ENCODE peak calls at places on chromosome 10, in eight cellular contexts. One of them, this sample, is unnamed.

GRCh38 chr10:128035557-128035973 is 90.7 kb downstream of the MKI67 start:
- DNase-seq in activated CD8-positive, alpha-beta T cell treated with anti-CD3 and anti-CD28 coated beads for 36 hours: peak; percentile 80
- DNase-seq in mesothelial cell of epicardium: no peak
- DNase-seq in PC-3: peak; percentile 49
- DNase-seq in RWPE1: no peak
- DNase-seq in Panc1: peak; percentile 30
- DNase-seq in CD8-positive, alpha-beta T cell: peak; percentile 48
- DNase-seq in B cell: no peak
- DNase-seq in this sample: peak; percentile 77

GRCh38 chr10:48224296-48224695 is 50.2 kb downstream of the FRMPD2 start:
- DNase-seq in PC-3: no peak
- DNase-seq in RWPE1: no peak
- DNase-seq in B cell: no peak
- DNase-seq in mesothelial cell of epicardium: no peak
- DNase-seq in CD8-positive, alpha-beta T cell: no peak
- DNase-seq in activated CD8-positive, alpha-beta T cell treated with anti-CD3 and anti-CD28 coated beads for 36 hours: no peak
- DNase-seq in Panc1: no peak
- DNase-seq in this sample: no peak

GRCh38 chr10:79057481-79058275 is 11.1 kb upstream of the ZMIZ1 start:
- DNase-seq in B cell: peak; percentile 24
- DNase-seq in activated CD8-positive, alpha-beta T cell treated with anti-CD3 and anti-CD28 coated beads for 36 hours: peak; percentile 1
- DNase-seq in PC-3: no peak
- DNase-seq in Panc1: no peak
- DNase-seq in RWPE1: no peak
- DNase-seq in CD8-positive, alpha-beta T cell: no peak
- DNase-seq in mesothelial cell of epicardium: no peak
- DNase-seq in this sample: no peak

GRCh38 chr10:72009430-72010081 is 45.4 kb downstream of the CHST3 start:
- DNase-seq in Panc1: no peak
- DNase-seq in RWPE1: peak; percentile 93
- DNase-seq in activated CD8-positive, alpha-beta T cell treated with anti-CD3 and anti-CD28 coated beads for 36 hours: no peak
- DNase-seq in CD8-positive, alpha-beta T cell: no peak
- DNase-seq in PC-3: no peak
- DNase-seq in B cell: no peak
- DNase-seq in mesothelial cell of epicardium: peak; percentile 46
- DNase-seq in this sample: no peak

GRCh38 chr10:81348003-81348402 is 527.0 kb upstream of the NRG3 start:
- DNase-seq in PC-3: no peak
- DNase-seq in mesothelial cell of epicardium: no peak
- DNase-seq in CD8-positive, alpha-beta T cell: no peak
- DNase-seq in B cell: no peak
- DNase-seq in Panc1: no peak
- DNase-seq in activated CD8-positive, alpha-beta T cell treated with anti-CD3 and anti-CD28 coated beads for 36 hours: no peak
- DNase-seq in RWPE1: no peak
- DNase-seq in this sample: no peak

GRCh38 chr10:100607439-100607838 is 71.7 kb downstream of the HIF1AN start:
- DNase-seq in CD8-positive, alpha-beta T cell: no peak
- DNase-seq in Panc1: no peak
- DNase-seq in RWPE1: no peak
- DNase-seq in activated CD8-positive, alpha-beta T cell treated with anti-CD3 and anti-CD28 coated beads for 36 hours: no peak
- DNase-seq in B cell: no peak
- DNase-seq in mesothelial cell of epicardium: no peak
- DNase-seq in PC-3: no peak
- DNase-seq in this sample: no peak

GRCh38 chr10:112258407-112258806 is 24.8 kb upstream of the TECTB start:
- DNase-seq in activated CD8-positive, alpha-beta T cell treated with anti-CD3 and anti-CD28 coated beads for 36 hours: no peak
- DNase-seq in CD8-positive, alpha-beta T cell: no peak
- DNase-seq in RWPE1: no peak
- DNase-seq in B cell: no peak
- DNase-seq in Panc1: no peak
- DNase-seq in mesothelial cell of epicardium: no peak
- DNase-seq in PC-3: no peak
- DNase-seq in this sample: no peak

GRCh38 chr10:122113161-122113944 is 124.4 kb downstream of the TACC2 start:
- DNase-seq in RWPE1: peak; percentile 84
- DNase-seq in mesothelial cell of epicardium: peak; percentile 41
- DNase-seq in Panc1: no peak
- DNase-seq in B cell: no peak
- DNase-seq in CD8-positive, alpha-beta T cell: no peak
- DNase-seq in PC-3: peak; percentile 67
- DNase-seq in activated CD8-positive, alpha-beta T cell treated with anti-CD3 and anti-CD28 coated beads for 36 hours: peak; percentile 9
- DNase-seq in this sample: peak; percentile 75

GRCh38 chr10:126021833-126022500 is 125.6 kb downstream of the FANK1 start:
- DNase-seq in activated CD8-positive, alpha-beta T cell treated with anti-CD3 and anti-CD28 coated beads for 36 hours: no peak
- DNase-seq in B cell: no peak
- DNase-seq in RWPE1: peak; percentile 31
- DNase-seq in mesothelial cell of epicardium: no peak
- DNase-seq in PC-3: peak; percentile 57
- DNase-seq in CD8-positive, alpha-beta T cell: no peak
- DNase-seq in Panc1: no peak
- DNase-seq in this sample: no peak

GRCh38 chr10:70137927-70138883 is 5.6 kb upstream of the AIFM2 start:
- DNase-seq in Panc1: no peak
- DNase-seq in CD8-positive, alpha-beta T cell: no peak
- DNase-seq in PC-3: peak; percentile 46
- DNase-seq in activated CD8-positive, alpha-beta T cell treated with anti-CD3 and anti-CD28 coated beads for 36 hours: no peak
- DNase-seq in mesothelial cell of epicardium: no peak
- DNase-seq in B cell: no peak
- DNase-seq in RWPE1: peak; percentile 70
- DNase-seq in this sample: no peak

GRCh38 chr10:105102977-105103376 is 461.9 kb downstream of the SORCS3 start:
- DNase-seq in B cell: no peak
- DNase-seq in CD8-positive, alpha-beta T cell: no peak
- DNase-seq in RWPE1: no peak
- DNase-seq in Panc1: no peak
- DNase-seq in PC-3: no peak
- DNase-seq in mesothelial cell of epicardium: no peak
- DNase-seq in activated CD8-positive, alpha-beta T cell treated with anti-CD3 and anti-CD28 coated beads for 36 hours: no peak
- DNase-seq in this sample: no peak

GRCh38 chr10:73017955-73018480 is 63.4 kb upstream of the PLA2G12B start:
- DNase-seq in activated CD8-positive, alpha-beta T cell treated with anti-CD3 and anti-CD28 coated beads for 36 hours: no peak
- DNase-seq in mesothelial cell of epicardium: no peak
- DNase-seq in CD8-positive, alpha-beta T cell: no peak
- DNase-seq in PC-3: no peak
- DNase-seq in Panc1: no peak
- DNase-seq in RWPE1: no peak
- DNase-seq in B cell: no peak
- DNase-seq in this sample: no peak

GRCh38 chr10:114538544-114538906 is 119.5 kb downstream of the ABLIM1 start:
- DNase-seq in PC-3: no peak
- DNase-seq in Panc1: no peak
- DNase-seq in CD8-positive, alpha-beta T cell: peak; percentile 24
- DNase-seq in B cell: no peak
- DNase-seq in RWPE1: no peak
- DNase-seq in activated CD8-positive, alpha-beta T cell treated with anti-CD3 and anti-CD28 coated beads for 36 hours: peak; percentile 84
- DNase-seq in mesothelial cell of epicardium: no peak
- DNase-seq in this sample: no peak

GRCh38 chr10:60896715-60897114 is 47.3 kb downstream of the RHOBTB1 start:
- DNase-seq in PC-3: no peak
- DNase-seq in RWPE1: no peak
- DNase-seq in B cell: no peak
- DNase-seq in CD8-positive, alpha-beta T cell: no peak
- DNase-seq in mesothelial cell of epicardium: no peak
- DNase-seq in Panc1: no peak
- DNase-seq in activated CD8-positive, alpha-beta T cell treated with anti-CD3 and anti-CD28 coated beads for 36 hours: no peak
- DNase-seq in this sample: no peak

DNA sequence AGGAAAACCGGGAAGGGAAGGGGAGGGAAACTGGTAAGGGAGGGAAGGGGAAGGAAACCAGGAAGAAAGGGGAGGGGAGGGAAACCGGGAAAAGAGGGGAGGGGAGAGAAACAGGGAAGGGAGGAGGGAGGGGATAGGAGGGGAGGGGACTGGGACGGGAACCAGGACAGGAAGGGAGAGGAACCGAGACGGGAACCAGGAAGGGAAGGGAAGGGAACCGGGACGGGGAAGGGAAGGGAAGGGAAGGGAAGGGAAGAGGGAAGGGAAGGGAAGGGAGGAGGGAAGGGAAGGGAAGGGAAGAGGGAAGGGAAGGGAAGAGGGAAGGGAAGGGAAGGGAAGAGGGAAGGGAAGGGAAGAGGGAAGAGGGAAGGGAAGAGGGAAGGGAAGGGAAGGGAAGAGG is 13.6 kb downstream of the C10orf67 start:
- DNase-seq in PC-3: no peak
- DNase-seq in mesothelial cell of epicardium: no peak
- DNase-seq in B cell: no peak
- DNase-seq in Panc1: no peak
- DNase-seq in RWPE1: no peak
- DNase-seq in CD8-positive, alpha-beta T cell: no peak
- DNase-seq in activated CD8-positive, alpha-beta T cell treated with anti-CD3 and anti-CD28 coated beads for 36 hours: no peak
- DNase-seq in this sample: no peak
- TF ChIP-seq CTCF in PC-3: no peak
- TF ChIP-seq CTCF in mesothelial cell of epicardium: no peak
- TF ChIP-seq CTCF in B cell: no peak
- TF ChIP-seq CTCF in Panc1: no peak
- TF ChIP-seq CTCF in RWPE1: no peak
- TF ChIP-seq CTCF in CD8-positive, alpha-beta T cell: no peak
- TF ChIP-seq CTCF in activated CD8-positive, alpha-beta T cell treated with anti-CD3 and anti-CD28 coated beads for 36 hours: no peak
- TF ChIP-seq CTCF in this sample: no peak

DNA sequence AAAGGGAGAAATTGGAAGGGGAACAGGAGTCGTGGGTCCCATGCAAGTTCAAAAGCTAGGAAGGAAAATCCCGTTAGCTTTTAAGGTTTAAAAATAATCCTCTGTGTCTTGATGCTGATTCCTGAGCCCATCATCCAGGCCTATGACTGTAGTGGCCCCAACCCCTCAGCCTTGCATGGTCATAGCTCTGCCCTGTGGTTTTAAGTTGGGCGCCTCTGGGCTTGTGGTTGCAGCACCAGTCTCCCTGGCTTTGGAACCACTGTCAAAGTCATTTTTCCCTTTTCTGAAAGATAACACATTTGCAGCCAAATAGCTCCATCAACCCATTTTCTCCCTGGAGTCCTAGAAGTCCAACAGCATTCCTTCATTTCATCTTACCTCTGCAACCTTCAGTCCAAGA is 13.6 kb downstream of the TMEM236 start:
- DNase-seq in CD8-positive, alpha-beta T cell: no peak
- DNase-seq in PC-3: no peak
- DNase-seq in mesothelial cell of epicardium: no peak
- DNase-seq in RWPE1: no peak
- DNase-seq in activated CD8-positive, alpha-beta T cell treated with anti-CD3 and anti-CD28 coated beads for 36 hours: no peak
- DNase-seq in B cell: no peak
- DNase-seq in Panc1: no peak
- DNase-seq in this sample: no peak
- TF ChIP-seq CTCF in CD8-positive, alpha-beta T cell: no peak
- TF ChIP-seq CTCF in PC-3: no peak
- TF ChIP-seq CTCF in mesothelial cell of epicardium: no peak
- TF ChIP-seq CTCF in RWPE1: no peak
- TF ChIP-seq CTCF in activated CD8-positive, alpha-beta T cell treated with anti-CD3 and anti-CD28 coated beads for 36 hours: no peak
- TF ChIP-seq CTCF in B cell: no peak
- TF ChIP-seq CTCF in Panc1: no peak
- TF ChIP-seq CTCF in this sample: no peak

DNA sequence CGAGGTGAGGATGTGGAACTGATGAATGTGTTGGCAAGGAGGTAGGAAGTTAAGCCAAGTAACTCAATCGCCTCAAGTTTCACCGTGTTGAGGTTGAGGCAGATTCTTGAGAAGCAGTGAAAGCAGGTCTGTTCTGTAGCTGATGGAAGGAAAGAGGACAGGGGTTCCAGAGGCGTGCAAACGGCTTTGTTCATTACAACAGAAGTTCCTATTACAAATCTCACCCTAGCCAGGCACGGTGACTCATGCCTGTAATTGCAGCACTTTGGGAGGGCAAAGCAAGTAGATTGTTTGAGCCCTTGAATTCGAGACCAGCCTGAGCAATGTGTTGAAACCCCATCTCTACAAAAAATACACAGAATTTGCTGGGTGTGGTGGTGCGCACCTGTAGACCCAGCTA is 36.9 kb upstream of the PTF1A start:
- DNase-seq in B cell: no peak
- DNase-seq in PC-3: no peak
- DNase-seq in Panc1: no peak
- DNase-seq in mesothelial cell of epicardium: no peak
- DNase-seq in activated CD8-positive, alpha-beta T cell treated with anti-CD3 and anti-CD28 coated beads for 36 hours: no peak
- DNase-seq in RWPE1: no peak
- DNase-seq in CD8-positive, alpha-beta T cell: no peak
- DNase-seq in this sample: no peak
- TF ChIP-seq CTCF in B cell: no peak
- TF ChIP-seq CTCF in PC-3: no peak
- TF ChIP-seq CTCF in Panc1: no peak
- TF ChIP-seq CTCF in mesothelial cell of epicardium: no peak
- TF ChIP-seq CTCF in activated CD8-positive, alpha-beta T cell treated with anti-CD3 and anti-CD28 coated beads for 36 hours: no peak
- TF ChIP-seq CTCF in RWPE1: no peak
- TF ChIP-seq CTCF in CD8-positive, alpha-beta T cell: no peak
- TF ChIP-seq CTCF in this sample: no peak

DNA sequence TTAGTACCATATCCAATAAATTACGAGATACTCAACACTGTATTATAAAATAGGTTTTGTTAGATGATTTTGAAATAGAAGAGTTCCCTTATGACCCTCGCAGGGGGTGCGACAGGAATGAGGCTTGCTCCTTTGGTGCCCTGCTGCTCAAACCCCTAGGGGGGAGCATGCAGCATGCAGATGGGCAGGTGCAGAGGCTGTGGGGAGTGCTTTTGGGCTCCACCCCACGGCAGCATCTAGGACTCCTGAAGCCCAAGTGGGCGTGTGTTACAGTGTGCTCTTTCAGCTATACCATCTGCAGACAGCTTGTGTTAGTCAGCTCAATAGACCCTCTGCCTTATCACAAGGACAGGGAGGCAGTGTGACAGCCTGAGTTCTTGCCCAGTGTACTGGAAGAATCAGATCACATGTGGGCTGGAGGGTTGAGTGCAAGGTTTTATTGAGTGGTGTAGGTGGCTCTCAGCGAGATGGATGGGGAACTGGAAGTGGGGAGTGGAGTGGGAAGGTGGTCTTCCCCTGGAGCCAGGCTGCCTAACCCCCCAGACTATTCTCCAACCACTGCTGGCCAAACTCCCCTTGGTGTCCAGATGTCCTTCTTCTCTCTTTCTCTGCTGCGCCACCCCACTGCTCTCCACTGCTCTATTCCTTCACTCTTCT is 3.1 kb upstream of the MRC1 start:
- DNase-seq in RWPE1: no peak
- DNase-seq in CD8-positive, alpha-beta T cell: no peak
- DNase-seq in PC-3: peak; percentile 26
- DNase-seq in activated CD8-positive, alpha-beta T cell treated with anti-CD3 and anti-CD28 coated beads for 36 hours: peak; percentile 75
- DNase-seq in mesothelial cell of epicardium: no peak
- DNase-seq in Panc1: no peak
- DNase-seq in B cell: no peak
- DNase-seq in this sample: no peak
- TF ChIP-seq CTCF in RWPE1: no peak
- TF ChIP-seq CTCF in CD8-positive, alpha-beta T cell: no peak
- TF ChIP-seq CTCF in PC-3: peak; percentile 52
- TF ChIP-seq CTCF in activated CD8-positive, alpha-beta T cell treated with anti-CD3 and anti-CD28 coated beads for 36 hours: peak; percentile 67
- TF ChIP-seq CTCF in mesothelial cell of epicardium: no peak
- TF ChIP-seq CTCF in Panc1: peak; percentile 56
- TF ChIP-seq CTCF in B cell: no peak
- TF ChIP-seq CTCF in this sample: no peak